ENCODE peak calls at places on chromosomes 1 and 21, in seven cellular contexts. One of them, this sample, is unnamed. For H3K36me3, the result is how much of the 10 kb centered on the place peaks cover.

GRCh38 chr1:101996830-101997485 is at the start of gene OLFM3:
- DNase-seq in GM23248: peak
- DNase-seq in upper lobe of right lung: no peak
- DNase-seq in neural progenitor cell: peak
- DNase-seq in thyroid gland: peak
- DNase-seq in ovary: no peak
- DNase-seq in ascending aorta: no peak
- DNase-seq in this sample: peak

GRCh38 chr1:25197982-25198681 is 34.2 kb downstream of the SYF2 start:
- DNase-seq in GM23248: peak
- DNase-seq in upper lobe of right lung: no peak
- DNase-seq in neural progenitor cell: peak
- DNase-seq in thyroid gland: peak
- DNase-seq in ovary: no peak
- DNase-seq in ascending aorta: no peak
- DNase-seq in this sample: no peak

GRCh38 chr1:64871256-64871655 is 95.1 kb downstream of the JAK1 start:
- DNase-seq in GM23248: no peak
- DNase-seq in upper lobe of right lung: no peak
- DNase-seq in neural progenitor cell: no peak
- DNase-seq in thyroid gland: no peak
- DNase-seq in ovary: no peak
- DNase-seq in ascending aorta: no peak
- DNase-seq in this sample: no peak

GRCh38 chr1:31605908-31606427 is 11.5 kb upstream of the HCRTR1 start:
- DNase-seq in GM23248: peak
- DNase-seq in upper lobe of right lung: no peak
- DNase-seq in neural progenitor cell: no peak
- DNase-seq in thyroid gland: no peak
- DNase-seq in ovary: no peak
- DNase-seq in ascending aorta: no peak
- DNase-seq in this sample: no peak

GRCh38 chr1:97254731-97255463 is 533.3 kb downstream of the PTBP2 start:
- DNase-seq in GM23248: no peak
- DNase-seq in upper lobe of right lung: no peak
- DNase-seq in neural progenitor cell: no peak
- DNase-seq in thyroid gland: no peak
- DNase-seq in ovary: no peak
- DNase-seq in ascending aorta: no peak
- DNase-seq in this sample: no peak

GRCh38 chr1:119871881-119872280 is 24.4 kb downstream of the ADAM30 start:
- DNase-seq in GM23248: peak
- DNase-seq in upper lobe of right lung: no peak
- DNase-seq in neural progenitor cell: no peak
- DNase-seq in thyroid gland: no peak
- DNase-seq in ovary: no peak
- DNase-seq in ascending aorta: no peak
- DNase-seq in this sample: no peak

GRCh38 chr1:65431111-65431705 is 10.7 kb downstream of the LEPR start:
- DNase-seq in GM23248: peak
- DNase-seq in upper lobe of right lung: no peak
- DNase-seq in neural progenitor cell: peak
- DNase-seq in thyroid gland: no peak
- DNase-seq in ovary: no peak
- DNase-seq in ascending aorta: no peak
- DNase-seq in this sample: peak

GRCh38 chr1:221788466-221788865 is 46.6 kb upstream of the DUSP10 start:
- DNase-seq in GM23248: no peak
- DNase-seq in upper lobe of right lung: no peak
- DNase-seq in neural progenitor cell: peak
- DNase-seq in thyroid gland: no peak
- DNase-seq in ovary: no peak
- DNase-seq in ascending aorta: no peak
- DNase-seq in this sample: no peak

GRCh38 chr21:43825936-43826622 is 36.7 kb downstream of the RRP1 start:
- DNase-seq in GM23248: no peak
- DNase-seq in upper lobe of right lung: no peak
- DNase-seq in neural progenitor cell: peak
- DNase-seq in thyroid gland: peak
- DNase-seq in ovary: no peak
- DNase-seq in ascending aorta: no peak
- DNase-seq in this sample: peak

GRCh38 chr1:220750126-220750525 is 2.0 kb downstream of the MTARC2 start:
- DNase-seq in GM23248: no peak
- DNase-seq in upper lobe of right lung: no peak
- DNase-seq in neural progenitor cell: no peak
- DNase-seq in thyroid gland: peak
- DNase-seq in ovary: peak
- DNase-seq in ascending aorta: peak
- DNase-seq in this sample: peak

GRCh38 chr1:21216835-21217811 is 40.4 kb upstream of the EIF4G3 start:
- DNase-seq in GM23248: peak
- DNase-seq in upper lobe of right lung: no peak
- DNase-seq in neural progenitor cell: peak
- DNase-seq in thyroid gland: peak
- DNase-seq in ovary: peak
- DNase-seq in ascending aorta: peak
- DNase-seq in this sample: peak

GRCh38 chr21:46165099-46165498 is 9.7 kb upstream of the FTCD start:
- DNase-seq in GM23248: no peak
- DNase-seq in upper lobe of right lung: no peak
- DNase-seq in neural progenitor cell: no peak
- DNase-seq in thyroid gland: no peak
- DNase-seq in ovary: no peak
- DNase-seq in ascending aorta: no peak
- DNase-seq in this sample: no peak

GRCh38 chr1:77265180-77265579 is 16.6 kb upstream of the AK5 start:
- DNase-seq in GM23248: no peak
- DNase-seq in upper lobe of right lung: no peak
- DNase-seq in neural progenitor cell: peak
- DNase-seq in thyroid gland: no peak
- DNase-seq in ovary: no peak
- DNase-seq in ascending aorta: no peak
- DNase-seq in this sample: no peak

GRCh38 chr21:21818898-21819297 is 820.7 kb downstream of the NCAM2 start:
- DNase-seq in GM23248: no peak
- DNase-seq in upper lobe of right lung: no peak
- DNase-seq in neural progenitor cell: no peak
- DNase-seq in thyroid gland: no peak
- DNase-seq in ovary: no peak
- DNase-seq in ascending aorta: no peak
- DNase-seq in this sample: no peak

GRCh38 chr1:14067686-14068085 is 367.7 kb downstream of the PRDM2 start:
- DNase-seq in GM23248: no peak
- DNase-seq in upper lobe of right lung: no peak
- DNase-seq in neural progenitor cell: no peak
- DNase-seq in thyroid gland: no peak
- DNase-seq in ovary: no peak
- DNase-seq in ascending aorta: no peak
- DNase-seq in this sample: no peak

GRCh38 chr1:204545881-204546280 is 29.7 kb downstream of the MDM4 start:
- DNase-seq in GM23248: no peak
- DNase-seq in upper lobe of right lung: no peak
- DNase-seq in neural progenitor cell: no peak
- DNase-seq in thyroid gland: no peak
- DNase-seq in ovary: no peak
- DNase-seq in ascending aorta: no peak
- DNase-seq in this sample: peak

GRCh38 chr1:153032677-153033308 is 1.8 kb downstream of the SPRR1B start:
- DNase-seq in GM23248: peak
- DNase-seq in upper lobe of right lung: no peak
- DNase-seq in neural progenitor cell: peak
- DNase-seq in thyroid gland: no peak
- DNase-seq in ovary: no peak
- DNase-seq in ascending aorta: no peak
- DNase-seq in this sample: peak

GRCh38 chr1:80056179-80056578 is 1049.6 kb upstream of the ADGRL4 start:
- DNase-seq in GM23248: no peak
- DNase-seq in upper lobe of right lung: no peak
- DNase-seq in neural progenitor cell: no peak
- DNase-seq in thyroid gland: no peak
- DNase-seq in ovary: no peak
- DNase-seq in ascending aorta: no peak
- DNase-seq in this sample: no peak

GRCh38 chr1:231160851-231161710 is 777 bp upstream of the TRIM67 start:
- DNase-seq in GM23248: no peak
- DNase-seq in upper lobe of right lung: no peak
- DNase-seq in neural progenitor cell: peak
- DNase-seq in thyroid gland: no peak
- DNase-seq in ovary: no peak
- DNase-seq in ascending aorta: no peak
- DNase-seq in this sample: peak

GRCh38 chr1:71577451-71578131 is 496.8 kb upstream of the ZRANB2 start:
- DNase-seq in GM23248: no peak
- DNase-seq in upper lobe of right lung: no peak
- DNase-seq in neural progenitor cell: no peak
- DNase-seq in thyroid gland: no peak
- DNase-seq in ovary: no peak
- DNase-seq in ascending aorta: no peak
- DNase-seq in this sample: peak

GRCh38 chr1:71586030-71586429 is 505.2 kb upstream of the ZRANB2 start:
- DNase-seq in GM23248: no peak
- DNase-seq in upper lobe of right lung: no peak
- DNase-seq in neural progenitor cell: no peak
- DNase-seq in thyroid gland: no peak
- DNase-seq in ovary: no peak
- DNase-seq in ascending aorta: no peak
- DNase-seq in this sample: no peak

GRCh38 chr1:71587961-71588360 is 507.1 kb upstream of the ZRANB2 start:
- DNase-seq in GM23248: peak
- DNase-seq in upper lobe of right lung: no peak
- DNase-seq in neural progenitor cell: peak
- DNase-seq in thyroid gland: no peak
- DNase-seq in ovary: no peak
- DNase-seq in ascending aorta: no peak
- DNase-seq in this sample: peak

DNA sequence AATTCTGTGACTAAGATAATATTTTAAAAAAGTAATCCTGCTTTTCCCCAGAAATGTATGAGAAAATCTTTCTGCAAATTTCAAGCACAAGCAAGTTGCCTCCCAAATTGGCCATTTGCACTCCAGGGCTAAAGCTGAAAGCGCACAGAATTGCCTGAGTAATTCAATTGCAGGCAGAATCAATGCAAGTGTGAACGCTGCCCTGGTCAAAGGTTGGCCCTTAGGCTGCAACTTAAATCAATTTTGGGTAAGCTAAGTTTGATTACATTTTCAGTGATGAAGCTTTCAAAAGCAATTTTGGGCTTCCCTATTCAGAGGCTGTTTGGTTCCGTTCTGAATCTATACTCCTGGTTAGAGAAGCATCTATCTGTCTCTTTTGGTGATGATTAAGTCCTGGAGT is 501.8 kb upstream of the ZRANB2 start:
- DNase-seq in GM23248: no peak
- DNase-seq in upper lobe of right lung: no peak
- DNase-seq in neural progenitor cell: no peak
- DNase-seq in thyroid gland: no peak
- DNase-seq in ovary: no peak
- DNase-seq in ascending aorta: no peak
- DNase-seq in this sample: no peak
- H3K4me3 ChIP-seq in GM23248: no peak
- H3K4me3 ChIP-seq in upper lobe of right lung: no peak
- H3K4me3 ChIP-seq in neural progenitor cell: no peak
- H3K4me3 ChIP-seq in thyroid gland: no peak
- H3K4me3 ChIP-seq in ovary: no peak
- H3K4me3 ChIP-seq in ascending aorta: no peak
- H3K4me3 ChIP-seq in this sample: no peak

DNA sequence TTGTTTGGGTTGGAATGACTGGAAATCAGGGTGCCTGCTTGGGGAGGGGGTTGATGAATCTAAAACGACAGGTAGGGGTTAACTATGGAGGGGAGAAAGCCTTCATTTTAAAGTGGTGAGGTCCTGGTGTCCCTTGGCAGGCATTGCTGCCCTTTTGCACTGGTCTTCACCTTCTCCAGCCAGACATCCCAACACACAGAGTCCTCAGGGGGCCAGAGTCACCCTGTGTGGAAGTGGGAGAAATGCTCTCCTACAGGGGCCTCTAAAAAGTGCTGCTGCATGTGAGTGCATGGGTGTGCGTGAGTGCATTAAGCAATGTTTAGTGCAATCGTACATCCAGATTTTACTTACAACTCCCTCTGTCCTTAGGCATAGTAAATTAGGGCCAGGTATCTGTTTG is 39.0 kb downstream of the TEX35 start:
- DNase-seq in GM23248: no peak
- DNase-seq in upper lobe of right lung: no peak
- DNase-seq in neural progenitor cell: no peak
- DNase-seq in thyroid gland: no peak
- DNase-seq in ovary: no peak
- DNase-seq in ascending aorta: no peak
- DNase-seq in this sample: no peak
- H3K36me3 ChIP-seq in GM23248: under half
- H3K36me3 ChIP-seq in upper lobe of right lung: under half
- H3K36me3 ChIP-seq in neural progenitor cell: under half
- H3K36me3 ChIP-seq in thyroid gland: under half
- H3K36me3 ChIP-seq in ovary: under half
- H3K36me3 ChIP-seq in ascending aorta: under half
- H3K36me3 ChIP-seq in this sample: under half

DNA sequence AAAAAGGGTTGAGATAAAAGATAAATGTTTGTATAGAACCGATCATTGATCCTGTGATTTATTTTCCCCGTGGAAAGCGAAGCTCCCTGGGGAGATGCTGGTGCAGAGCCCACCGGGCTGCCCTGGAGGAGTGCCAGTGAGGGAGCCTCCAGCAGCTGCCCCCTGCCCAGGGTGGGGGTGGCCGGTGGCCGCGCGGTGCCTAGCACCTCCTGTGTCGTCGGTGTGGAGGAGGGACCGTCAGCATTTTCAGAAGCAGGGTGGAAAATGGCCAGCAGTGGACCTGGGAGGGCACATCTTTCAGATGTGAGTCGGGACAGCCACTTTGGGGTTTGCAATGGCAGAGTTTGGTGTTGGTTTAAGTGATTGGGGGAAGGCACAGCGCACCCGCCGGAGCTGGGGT is 164.0 kb downstream of the PRDM16 start:
- DNase-seq in GM23248: no peak
- DNase-seq in upper lobe of right lung: no peak
- DNase-seq in neural progenitor cell: no peak
- DNase-seq in thyroid gland: no peak
- DNase-seq in ovary: no peak
- DNase-seq in ascending aorta: no peak
- DNase-seq in this sample: no peak
- H3K4me3 ChIP-seq in GM23248: no peak
- H3K4me3 ChIP-seq in upper lobe of right lung: no peak
- H3K4me3 ChIP-seq in neural progenitor cell: no peak
- H3K4me3 ChIP-seq in thyroid gland: no peak
- H3K4me3 ChIP-seq in ovary: no peak
- H3K4me3 ChIP-seq in ascending aorta: no peak
- H3K4me3 ChIP-seq in this sample: no peak

DNA sequence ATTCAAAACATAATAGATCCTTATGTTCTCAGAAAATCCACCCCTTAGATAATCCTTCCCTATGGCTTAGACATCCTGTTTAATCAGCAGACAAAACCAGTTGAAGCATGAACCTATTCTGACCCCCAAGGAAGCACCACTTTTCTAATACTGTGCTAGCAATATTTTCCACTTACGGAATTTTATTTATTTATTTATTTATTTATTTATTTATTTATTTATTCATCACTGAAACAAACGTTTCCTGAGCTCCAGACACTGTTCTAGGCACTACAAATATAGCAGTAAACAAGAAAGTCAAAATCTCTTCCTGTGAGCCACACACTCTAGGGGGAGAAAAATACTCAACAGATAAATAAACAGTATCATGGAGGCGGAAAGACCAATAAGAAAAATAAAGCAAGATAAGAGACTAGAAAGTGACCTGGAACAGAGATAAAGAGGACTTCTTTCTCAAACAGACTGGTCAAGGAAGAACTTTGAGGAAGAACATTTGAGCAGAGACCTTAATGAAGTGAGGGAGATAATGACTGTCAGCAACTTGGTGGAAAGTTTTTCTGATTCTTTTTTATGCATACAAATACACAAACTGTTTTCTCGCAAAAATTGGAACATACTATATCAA is 145.5 kb upstream of the POGK start:
- DNase-seq in GM23248: no peak
- DNase-seq in upper lobe of right lung: no peak
- DNase-seq in neural progenitor cell: no peak
- DNase-seq in thyroid gland: no peak
- DNase-seq in ovary: no peak
- DNase-seq in ascending aorta: no peak
- DNase-seq in this sample: no peak
- H3K36me3 ChIP-seq in GM23248: under half
- H3K36me3 ChIP-seq in upper lobe of right lung: under half
- H3K36me3 ChIP-seq in neural progenitor cell: under half
- H3K36me3 ChIP-seq in thyroid gland: under half
- H3K36me3 ChIP-seq in ovary: under half
- H3K36me3 ChIP-seq in ascending aorta: under half
- H3K36me3 ChIP-seq in this sample: under half